ENCODE peak calls at places on chromosomes 2 and 18, in eight cellular contexts. Z is EH, E is AG09309, L is AG10803, W is EL, Q is Right ventricle myocardium superior, H is upper lobe of right lung, Y is endothelial cell. U is an unnamed sample.

GRCh38 chr18:43620936-43621335 is 343.6 kb upstream of the SYT4 start:
- DNase-seq in H (no peak), Q (no peak), Y (no peak), Z (peak), W (peak), L (peak), E (no peak), U (no peak)

GRCh38 chr2:75565523-75566449 is 5.0 kb upstream of the EVA1A start:
- DNase-seq in Z (peak), Y (no peak), Q (no peak), W (peak), L (peak), E (no peak), H (no peak), U (no peak)

GRCh38 chr2:196590286-196590685 is 49.2 kb upstream of the CCDC150 start:
- DNase-seq in L (peak), Q (no peak), H (no peak), E (no peak), W (peak), Z (peak), Y (no peak), U (no peak)

GRCh38 chr2:53422979-53423378 is 344.6 kb upstream of the CHAC2 start:
- DNase-seq in Q (no peak), H (no peak), Y (peak), Z (peak), L (peak), E (peak), W (peak), U (no peak)

GRCh38 chr2:120733238-120733942 is 2.3 kb upstream of the GLI2 start:
- DNase-seq in Q (no peak), L (no peak), H (no peak), Z (peak), E (no peak), W (no peak), Y (no peak), U (no peak)

GRCh38 chr2:190277234-190278112 is 42.2 kb downstream of the HIBCH start:
- DNase-seq in Z (peak), H (no peak), L (peak), E (peak), W (peak), Q (no peak), Y (peak), U (no peak)

GRCh38 chr18:73980289-73980979 is 167.2 kb downstream of the FBXO15 start:
- DNase-seq in H (no peak), E (no peak), W (peak), Y (peak), Z (peak), L (peak), Q (no peak), U (no peak)

GRCh38 chr2:8527031-8527430 is 154.8 kb upstream of the ID2 start:
- DNase-seq in Z (no peak), H (no peak), Y (no peak), Q (peak), W (no peak), E (no peak), L (no peak), U (peak)

GRCh38 chr2:199395311-199395710 is 62.4 kb downstream of the SATB2 start:
- DNase-seq in Q (no peak), W (no peak), Z (no peak), E (no peak), H (no peak), L (no peak), Y (no peak), U (no peak)

GRCh38 chr2:62340981-62341624 is 145.2 kb downstream of the B3GNT2 start:
- DNase-seq in Y (no peak), H (no peak), W (peak), Z (peak), E (no peak), Q (peak), L (peak), U (peak)

GRCh38 chr2:112731479-112731878 is 10.7 kb downstream of the NT5DC4 start:
- DNase-seq in E (no peak), Y (no peak), Z (no peak), L (no peak), W (no peak), H (no peak), Q (no peak), U (no peak)

U was measured in kidney.